ENCODE peak calls at places on chromosome 12, in four cellular contexts. F is astrocyte, I is left ventricle myocardium inferior, C is lung. E is an unnamed sample.

GRCh38 chr12:118010903-118011302 is 5.6 kb upstream of the RFC5 start:
- DNase-seq in F (no peak), I (no peak), C (no peak), E (no peak)

GRCh38 chr12:67698711-67699603 is 50.4 kb downstream of the DYRK2 start:
- DNase-seq in F (peak; percentile 60), I (no peak), C (no peak), E (peak; percentile 50)

GRCh38 chr12:2248901-2249381 is 196.2 kb downstream of the CACNA1C start:
- DNase-seq in F (no peak), I (peak; percentile 44), C (no peak), E (no peak)

GRCh38 chr12:57793920-57794319 is 11.3 kb downstream of the TSFM start:
- DNase-seq in F (peak; percentile 91), I (no peak), C (no peak), E (peak; percentile 73)

GRCh38 chr12:10331642-10332239 is 24.1 kb downstream of the KLRD1 start:
- DNase-seq in F (peak; percentile 33), I (no peak), C (no peak), E (peak; percentile 70)

GRCh38 chr12:40616383-40616900 is 75.8 kb upstream of the CNTN1 start:
- DNase-seq in F (no peak), I (no peak), C (no peak), E (no peak)

GRCh38 chr12:62903151-62903550 is 31.8 kb downstream of the PPM1H start:
- DNase-seq in F (no peak), I (no peak), C (no peak), E (no peak)

GRCh38 chr12:125015680-125016310 is 22.4 kb downstream of the BRI3BP start:
- DNase-seq in F (peak; percentile 70), I (no peak), C (no peak), E (no peak)

GRCh38 chr12:74890237-74890599 is 319.4 kb downstream of the KCNC2 start:
- DNase-seq in F (peak; percentile 89), I (no peak), C (no peak), E (peak; percentile 68)

GRCh38 chr12:93085383-93086287 is 156.5 kb upstream of the EEA1 start:
- DNase-seq in F (no peak), I (no peak), C (no peak), E (no peak)

GRCh38 chr12:56645201-56645716 is 525 bp downstream of the ATP5F1B start:
- DNase-seq in F (no peak), I (no peak), C (no peak), E (peak; percentile 3)

GRCh38 chr12:38601970-38602369 is 285.4 kb downstream of the ALG10B start:
- DNase-seq in F (no peak), I (no peak), C (no peak), E (no peak)

GRCh38 chr12:3231399-3231876 is 154.3 kb downstream of the TSPAN9 start:
- DNase-seq in F (peak; percentile 1), I (no peak), C (no peak), E (no peak)

GRCh38 chr12:78483767-78484315 is 380.7 kb upstream of the SYT1 start:
- DNase-seq in F (peak; percentile 3), I (no peak), C (no peak), E (no peak)

GRCh38 chr12:51217133-51217967 is 512 bp downstream of the POU6F1 start:
- DNase-seq in F (no peak), I (peak; percentile 62), C (peak; percentile 58), E (peak; percentile 46)

GRCh38 chr12:127773520-127773919 is 493.4 kb upstream of the TMEM132C start:
- DNase-seq in F (no peak), I (no peak), C (no peak), E (no peak)

GRCh38 chr12:9971158-9971557 is at the start of gene CLEC12A:
- DNase-seq in F (no peak), I (no peak), C (no peak), E (no peak)

GRCh38 chr12:128976120-128976519 is 122.8 kb downstream of the GLT1D1 start:
- DNase-seq in F (no peak), I (no peak), C (peak; percentile 36), E (no peak)

GRCh38 chr12:11998944-11999315 is 71.8 kb upstream of the BCL2L14 start:
- DNase-seq in F (no peak), I (no peak), C (no peak), E (no peak)
- TF ChIP-seq CTCF in F (no peak), I (no peak), C (no peak), E (no peak)

GRCh38 chr12:45732250-45732649 is 2.7 kb downstream of the ARID2 start:
- DNase-seq in F (peak; percentile 39), I (no peak), C (no peak), E (no peak)
- H3K27ac ChIP-seq in F (no peak overlapping the region), I (peak overlapping the region; percentile 99), C (no peak overlapping the region), E (no peak overlapping the region)

GRCh38 chr12:114221136-114221838 is 184.7 kb downstream of the TBX5 start:
- DNase-seq in F (no peak), I (peak; percentile 46), C (no peak), E (no peak)

GRCh38 chr12:114226241-114226928 is 179.6 kb downstream of the TBX5 start:
- DNase-seq in F (no peak), I (no peak), C (no peak), E (no peak)

GRCh38 chr12:114218136-114218535 is 187.8 kb downstream of the TBX5 start:
- DNase-seq in F (no peak), I (no peak), C (no peak), E (no peak)

GRCh38 chr12:114220311-114220710 is 185.6 kb downstream of the TBX5 start:
- DNase-seq in F (no peak), I (no peak), C (no peak), E (no peak)

GRCh38 chr12:114221976-114222630 is 183.8 kb downstream of the TBX5 start:
- DNase-seq in F (no peak), I (no peak), C (no peak), E (no peak)
- TF ChIP-seq CTCF in F (no peak), I (no peak), C (no peak), E (no peak)

DNA sequence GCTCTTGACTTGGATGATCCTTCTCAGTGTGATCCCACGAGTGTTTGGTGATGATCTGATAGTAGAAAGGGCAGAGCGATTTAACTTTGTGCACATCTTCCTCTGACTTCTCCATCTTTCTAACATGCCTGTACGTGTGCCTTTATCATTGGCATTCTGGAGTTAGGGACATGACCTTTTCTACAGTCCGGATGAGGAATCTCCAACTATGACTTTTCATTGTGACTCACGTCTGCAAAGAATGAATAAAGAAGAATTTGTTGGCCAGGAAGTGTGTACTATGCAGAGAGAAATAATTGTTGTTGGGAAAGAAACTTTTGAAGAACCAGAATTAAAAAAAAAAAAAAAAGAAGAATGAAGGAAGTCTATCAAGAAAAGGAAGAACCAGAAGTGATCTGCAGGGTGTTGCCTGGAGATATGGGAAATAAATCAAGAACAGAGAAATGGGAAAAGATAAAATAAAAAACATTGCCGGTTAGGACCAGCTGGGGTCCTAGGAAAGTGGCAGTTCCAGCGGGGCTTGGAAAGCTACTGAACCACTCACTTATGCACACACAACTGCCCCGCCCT is 25.3 kb downstream of the PPFIBP1 start:
- DNase-seq in F (peak; percentile 85), I (no peak), C (no peak), E (peak; percentile 69)
- H3K27ac ChIP-seq in F (peak overlapping the region; percentile 95), I (peak overlapping the region; percentile 95), C (peak overlapping the region; percentile 76), E (peak overlapping the region; percentile 94)

GRCh38 chr12:120466560-120467315 is 2.8 kb downstream of the SRSF9 start:
- DNase-seq in F (no peak), I (no peak), C (no peak), E (no peak)
- TF ChIP-seq CTCF in F (peak; percentile 43), I (peak; percentile 57), C (peak; percentile 16), E (peak; percentile 48)

GRCh38 chr12:49672351-49673181 is 34.6 kb downstream of the FMNL3 start:
- DNase-seq in F (no peak), I (no peak), C (no peak), E (no peak)

GRCh38 chr12:49674318-49674985 is 32.8 kb downstream of the FMNL3 start:
- DNase-seq in F (peak; percentile 66), I (no peak), C (no peak), E (no peak)

GRCh38 chr12:49673446-49674317 is 33.5 kb downstream of the FMNL3 start:
- DNase-seq in F (peak; percentile 94), I (peak; percentile 92), C (peak; percentile 78), E (no peak)

GRCh38 chr12:49678711-49679110 is 28.5 kb downstream of the FMNL3 start:
- DNase-seq in F (peak; percentile 35), I (no peak), C (no peak), E (no peak)

DNA sequence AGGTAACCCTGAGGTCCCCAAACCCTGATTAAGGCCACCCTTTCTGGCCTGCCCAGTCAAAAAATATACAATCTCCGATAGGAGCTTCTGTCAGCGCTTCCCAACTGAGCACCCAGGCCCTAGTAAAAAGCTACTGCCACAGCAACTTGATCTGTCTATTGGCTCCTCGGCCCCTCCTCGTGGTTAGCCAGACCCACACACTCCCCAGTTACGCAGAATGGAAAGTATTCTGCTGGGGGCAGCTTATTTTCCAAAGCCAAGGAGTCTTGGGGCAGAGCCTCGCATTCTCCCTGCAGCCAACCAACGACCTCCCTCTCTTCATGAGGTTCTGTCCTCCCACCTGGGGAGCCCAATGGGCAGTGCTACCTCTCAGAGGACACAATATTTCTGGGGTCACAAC is 32.1 kb downstream of the FMNL3 start:
- DNase-seq in F (peak; percentile 78), I (no peak), C (no peak), E (no peak)
- H3K27ac ChIP-seq in F (peak overlapping the region; percentile 89), I (peak overlapping the region; percentile 90), C (peak overlapping the region; percentile 1), E (no peak overlapping the region)

GRCh38 chr12:48853228-48853688 is 1.3 kb upstream of the DDX23 start:
- DNase-seq in F (peak; percentile 65), I (peak; percentile 73), C (peak; percentile 90), E (peak; percentile 76)
- TF ChIP-seq CTCF in F (peak; percentile 94), I (peak; percentile 91), C (peak; percentile 94), E (peak; percentile 86)

GRCh38 chr12:88764781-88765470 is 184.7 kb upstream of the KITLG start:
- DNase-seq in F (peak; percentile 4), I (no peak), C (no peak), E (no peak)
- H3K27ac ChIP-seq in F (no peak overlapping the region), I (no peak overlapping the region), C (no peak overlapping the region), E (no peak overlapping the region)

E was measured in RWPE1.